ENCODE peak calls at places on chromosomes 12 and 14, in ten cellular contexts. E is NCI-H748 treated with DMSO at 0.1 percent for 48 hours, B is fibroblast of gingiva, O is fibroblast of the aortic adventitia, M is brain microvascular endothelial cell, S is HT-29, T is AG20443, N is cardiac fibroblast, I is CMK, P is type B pancreatic cell. L is an unnamed sample.

GRCh38 chr12:104671407-104672095 is 214.8 kb downstream of the CHST11 start:
- DNase-seq in S (peak; percentile 97), T (peak; percentile 88), M (peak; percentile 81), N (peak; percentile 97), O (peak; percentile 86), I (no peak), B (peak; percentile 97), E (no peak), P (no peak), L (peak; percentile 84)

GRCh38 chr14:36579573-36580140 is 2.8 kb downstream of the NKX2-8 start:
- DNase-seq in T (no peak), M (no peak), N (no peak), S (no peak), P (no peak), E (no peak), O (no peak), B (no peak), I (no peak), L (no peak)

GRCh38 chr12:49966511-49967041 is 4.9 kb downstream of the AQP5 start:
- DNase-seq in O (no peak), M (no peak), I (no peak), P (no peak), E (no peak), S (no peak), B (no peak), T (no peak), N (no peak), L (no peak)

GRCh38 chr12:101697930-101698781 is 716 bp downstream of the CHPT1 start:
- DNase-seq in M (peak; percentile 4), I (no peak), S (peak; percentile 46), N (peak; percentile 47), E (no peak), B (peak; percentile 41), P (no peak), T (peak; percentile 84), O (peak; percentile 32), L (peak; percentile 26)

GRCh38 chr12:67663121-67663520 is 14.6 kb downstream of the DYRK2 start:
- DNase-seq in T (peak; percentile 56), S (no peak), I (no peak), N (peak; percentile 69), P (no peak), E (no peak), B (peak; percentile 85), M (no peak), O (peak; percentile 82), L (peak; percentile 69)

GRCh38 chr12:27667540-27667939 is 28.7 kb upstream of the REP15 start:
- DNase-seq in N (peak; percentile 90), M (peak; percentile 94), T (peak; percentile 94), S (no peak), E (no peak), I (no peak), O (peak; percentile 86), B (peak; percentile 92), P (no peak), L (peak; percentile 86)

GRCh38 chr14:29906256-29906885 is 21.3 kb downstream of the PRKD1 start:
- DNase-seq in E (no peak), P (no peak), S (no peak), O (peak; percentile 19), B (no peak), T (no peak), M (no peak), N (peak; percentile 74), I (no peak), L (peak; percentile 66)

GRCh38 chr14:103594265-103594664 is 31.5 kb downstream of the COA8 start:
- DNase-seq in O (no peak), M (peak; percentile 38), E (no peak), I (no peak), S (no peak), N (peak; percentile 65), T (peak; percentile 37), B (peak; percentile 84), P (peak; percentile 70), L (peak; percentile 83)

GRCh38 chr14:70789361-70789760 is 20.0 kb downstream of the MAP3K9 start:
- DNase-seq in O (peak; percentile 35), S (no peak), N (peak; percentile 50), P (no peak), B (no peak), E (no peak), T (peak; percentile 25), M (peak; percentile 71), I (no peak), L (peak; percentile 47)

GRCh38 chr12:6745751-6746525 is 7.0 kb downstream of the MLF2 start:
- DNase-seq in T (no peak), O (no peak), E (no peak), B (no peak), N (peak; percentile 45), M (no peak), I (no peak), S (no peak), P (no peak), L (no peak)